ENCODE peak calls at places on chromosomes 13 and 19, in five cellular contexts. E is naive thymus-derived CD4-positive, alpha-beta T cell; I is left ventricle myocardium inferior; C is uterus; D is CD8-positive, alpha-beta memory T cell. S is an unnamed sample. For H3K36me3, the result is how much of the 10 kb centered on the place peaks cover.

GRCh38 chr19:8209965-8210659 is 942 bp downstream of the CERS4 start:
- DNase-seq in D (no peak), E (no peak), I (no peak), C (no peak), S (no peak)

GRCh38 chr13:109610517-109610916 is 175.9 kb downstream of the IRS2 start:
- DNase-seq in I (peak), C (no peak), E (peak), D (peak), S (no peak)

GRCh38 chr19:12786149-12786870 is 5.0 kb upstream of the JUNB start:
- DNase-seq in C (no peak), I (peak), D (no peak), E (no peak), S (peak)

GRCh38 chr19:4046946-4047683 is 19.6 kb downstream of the ZBTB7A start:
- DNase-seq in D (no peak), I (no peak), E (no peak), C (no peak), S (no peak)

GRCh38 chr19:18097217-18097992 is at the start of gene MAST3:
- DNase-seq in C (peak), D (peak), E (peak), I (peak), S (peak)

GRCh38 chr13:58119351-58119750 is 487.8 kb downstream of the PCDH17 start:
- DNase-seq in I (no peak), D (no peak), E (no peak), C (no peak), S (no peak)

GRCh38 chr19:5697022-5697889 is 7.2 kb downstream of the RPL36 start:
- DNase-seq in D (no peak), C (no peak), I (no peak), E (no peak), S (no peak)

GRCh38 chr13:97003071-97003470 is 8.8 kb upstream of the OXGR1 start:
- DNase-seq in D (no peak), E (no peak), I (no peak), C (no peak), S (no peak)

GRCh38 chr19:5247957-5248705 is 92.5 kb downstream of the PTPRS start:
- DNase-seq in D (no peak), I (no peak), E (no peak), C (no peak), S (no peak)

GRCh38 chr13:54415753-54416366 is 1387.2 kb downstream of the OLFM4 start:
- DNase-seq in D (no peak), C (no peak), E (no peak), I (no peak), S (no peak)

GRCh38 chr13:33193428-33193974 is 92.1 kb downstream of the STARD13 start:
- DNase-seq in C (no peak), D (no peak), I (no peak), E (no peak), S (no peak)

GRCh38 chr13:43377149-43377548 is 353.8 kb downstream of the DNAJC15 start:
- DNase-seq in D (no peak), C (no peak), E (no peak), I (peak), S (no peak)

GRCh38 chr13:50226515-50227147 is 211.4 kb downstream of the KCNRG start:
- DNase-seq in C (no peak), E (no peak), I (no peak), D (no peak), S (no peak)

GRCh38 chr13:25980255-25980654 is 71.6 kb downstream of the SHISA2 start:
- DNase-seq in E (no peak), C (no peak), I (no peak), D (no peak), S (no peak)

GRCh38 chr13:88339271-88339741 is 668.1 kb downstream of the SLITRK5 start:
- DNase-seq in D (no peak), C (no peak), E (no peak), I (no peak), S (no peak)

GRCh38 chr19:24040621-24041020 is 46.4 kb upstream of the ZNF254 start:
- DNase-seq in I (no peak), C (no peak), E (no peak), D (no peak), S (no peak)

GRCh38 chr13:50174630-50175029 is 159.4 kb downstream of the KCNRG start:
- DNase-seq in D (no peak), E (no peak), C (no peak), I (no peak), S (no peak)

GRCh38 chr13:113670541-113670940 is 3.5 kb downstream of the GRK1 start:
- DNase-seq in I (peak), D (no peak), C (peak), E (no peak), S (no peak)

GRCh38 chr19:54478677-54479266 is 5.7 kb upstream of the CDC42EP5 start:
- DNase-seq in D (no peak), I (no peak), C (no peak), E (no peak), S (no peak)

GRCh38 chr13:31896427-31896826 is 135.1 kb upstream of the FRY start:
- DNase-seq in D (no peak), E (no peak), C (no peak), I (peak), S (peak)

GRCh38 chr13:37616131-37616530 is 17.6 kb upstream of the POSTN start:
- DNase-seq in C (no peak), I (no peak), D (no peak), E (no peak), S (no peak)

GRCh38 chr19:12705169-12705568 is 8.7 kb upstream of the FBXW9 start:
- DNase-seq in E (no peak), I (no peak), D (no peak), C (no peak), S (no peak)

GRCh38 chr19:57773488-57773887 is 4.0 kb downstream of the ZNF586 start:
- DNase-seq in E (no peak), D (no peak), I (no peak), C (no peak), S (no peak)

GRCh38 chr19:54937926-54938325 is 9.4 kb downstream of the NLRP7 start:
- DNase-seq in E (no peak), D (no peak), C (no peak), I (no peak), S (no peak)

GRCh38 chr19:15234525-15235130 is 2.4 kb upstream of the EPHX3 start:
- DNase-seq in C (no peak), D (no peak), I (no peak), E (no peak), S (no peak)

GRCh38 chr13:100611678-100612492 is 23.3 kb upstream of the GGACT start:
- DNase-seq in E (no peak), D (peak), I (no peak), C (no peak), S (no peak)

GRCh38 chr13:33740134-33740538 is 77.8 kb upstream of the RFC3 start:
- DNase-seq in C (no peak), D (no peak), I (no peak), E (no peak), S (no peak)

GRCh38 chr19:42352216-42352892 is 26.9 kb downstream of the MEGF8 start:
- DNase-seq in E (no peak), C (no peak), I (no peak), D (no peak), S (no peak)

GRCh38 chr13:67228909-67229308 is 1.2 kb downstream of the PCDH9 start:
- DNase-seq in I (no peak), E (no peak), D (no peak), C (no peak), S (no peak)

GRCh38 chr13:27125357-27126282 is 46.0 kb downstream of the USP12 start:
- DNase-seq in D (no peak), C (no peak), I (no peak), E (no peak), S (no peak)

GRCh38 chr13:27663947-27664346 is 42.3 kb downstream of the POLR1D start:
- DNase-seq in E (no peak), D (no peak), C (no peak), I (no peak), S (no peak)

GRCh38 chr13:31334994-31335549 is 135.3 kb downstream of the B3GLCT start:
- DNase-seq in I (no peak), C (no peak), D (no peak), E (no peak), S (no peak)

GRCh38 chr19:52188822-52189744 is 769 bp upstream of the PPP2R1A start:
- DNase-seq in D (no peak), I (peak), E (no peak), C (no peak), S (peak)

DNA sequence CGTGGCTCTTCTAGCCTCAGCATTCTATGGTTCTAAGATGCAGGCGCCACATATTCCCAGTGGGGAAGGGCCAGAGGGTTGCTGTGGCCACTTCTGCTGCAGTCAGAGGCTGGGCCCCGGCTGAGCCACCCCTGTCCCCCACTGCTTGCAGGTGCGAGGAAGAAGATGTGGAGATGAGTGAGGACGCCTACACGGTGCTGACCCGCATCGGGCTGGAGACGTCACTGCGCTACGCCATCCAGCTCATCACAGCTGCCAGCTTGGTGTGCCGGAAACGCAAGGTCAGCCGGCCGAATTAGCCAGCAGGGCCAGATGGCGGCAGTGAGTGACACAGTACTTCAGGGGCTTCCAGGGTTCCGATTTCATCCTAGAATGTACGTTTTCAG is 2.0 kb downstream of the LHB start:
- DNase-seq in E (no peak), I (no peak), D (no peak), C (no peak), S (no peak)
- H3K36me3 ChIP-seq in E (under half), I (half or more), D (under half), C (under half), S (under half)

GRCh38 chr13:70235565-70235964 is 127.3 kb upstream of the KLHL1 start:
- DNase-seq in E (no peak), D (no peak), I (no peak), C (no peak), S (no peak)
- H3K36me3 ChIP-seq in E (under half), D (under half), I (under half), C (under half), S (under half)

DNA sequence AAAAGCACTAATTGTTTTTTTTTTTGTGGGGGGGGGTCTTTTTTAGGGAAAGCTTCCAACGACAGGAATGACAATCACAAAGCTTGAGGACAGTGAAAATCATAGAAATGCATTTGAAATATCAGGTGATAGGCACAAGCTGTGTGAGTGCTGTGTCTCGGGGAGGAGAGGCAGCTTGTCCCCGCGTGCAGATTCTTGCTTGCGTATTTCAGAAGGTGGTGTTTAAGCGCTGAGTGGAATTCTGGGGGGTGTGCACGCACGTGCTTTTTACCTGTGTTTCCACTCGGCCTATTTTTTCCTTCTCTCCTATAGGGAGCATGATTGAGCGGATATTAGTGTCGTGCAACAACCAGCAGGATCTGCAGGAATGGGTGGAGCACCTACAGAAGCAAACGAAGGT is 40.2 kb upstream of the TEX29 start:
- DNase-seq in I (no peak), D (no peak), C (no peak), E (no peak), S (no peak)
- H3K36me3 ChIP-seq in I (half or more), D (under half), C (under half), E (under half), S (half or more)

DNA sequence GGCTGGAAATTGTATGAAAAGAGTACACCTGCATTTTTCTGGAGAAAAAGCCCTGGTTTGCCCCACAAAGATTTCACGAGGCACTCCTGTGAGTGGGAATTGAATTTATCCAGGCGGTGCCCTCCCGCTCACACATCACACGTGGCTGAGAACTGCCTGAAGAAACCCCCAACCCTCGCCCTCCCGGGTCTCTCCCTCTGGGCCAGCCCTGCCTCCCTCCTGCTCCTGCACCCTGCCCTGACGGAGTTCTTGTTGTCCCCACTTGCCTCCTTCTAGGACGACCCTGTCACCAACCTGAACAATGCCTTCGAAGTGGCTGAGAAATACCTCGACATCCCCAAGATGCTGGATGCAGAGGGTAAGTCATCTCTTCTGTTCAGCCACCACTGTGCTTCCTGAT is 35.2 kb downstream of the CAPN12 start:
- DNase-seq in E (no peak), D (no peak), C (no peak), I (no peak), S (no peak)
- H3K36me3 ChIP-seq in E (under half), D (under half), C (under half), I (half or more), S (half or more)

GRCh38 chr19:49684251-49684982 is 5.0 kb upstream of the ADM5 start:
- DNase-seq in C (no peak), I (no peak), D (no peak), E (no peak), S (no peak)

GRCh38 chr19:49685845-49686332 is 3.5 kb upstream of the ADM5 start:
- DNase-seq in D (no peak), E (no peak), I (no peak), C (no peak), S (no peak)

GRCh38 chr19:49683814-49684250 is 5.6 kb upstream of the ADM5 start:
- DNase-seq in I (no peak), E (no peak), C (no peak), D (no peak), S (no peak)

GRCh38 chr19:49686503-49687088 is 2.8 kb upstream of the ADM5 start:
- DNase-seq in D (no peak), E (no peak), C (no peak), I (no peak), S (no peak)

GRCh38 chr19:49684983-49685553 is 4.3 kb upstream of the ADM5 start:
- DNase-seq in E (no peak), C (no peak), I (no peak), D (no peak), S (no peak)
- H3K36me3 ChIP-seq in E (under half), C (under half), I (half or more), D (under half), S (half or more)

GRCh38 chr13:95264225-95264624 is 37.0 kb downstream of the ABCC4 start:
- DNase-seq in I (no peak), C (no peak), E (no peak), D (no peak), S (no peak)
- H3K36me3 ChIP-seq in I (under half), C (under half), E (under half), D (under half), S (under half)

GRCh38 chr13:46354143-46355087 is 32.6 kb downstream of the RUBCNL start:
- DNase-seq in D (no peak), C (no peak), E (no peak), I (no peak), S (no peak)
- H3K36me3 ChIP-seq in D (under half), C (under half), E (under half), I (under half), S (under half)

GRCh38 chr19:45262570-45262969 is 11.5 kb downstream of the MARK4 start:
- DNase-seq in I (no peak), C (no peak), E (no peak), D (no peak), S (no peak)
- H3K36me3 ChIP-seq in I (under half), C (under half), E (under half), D (under half), S (under half)

DNA sequence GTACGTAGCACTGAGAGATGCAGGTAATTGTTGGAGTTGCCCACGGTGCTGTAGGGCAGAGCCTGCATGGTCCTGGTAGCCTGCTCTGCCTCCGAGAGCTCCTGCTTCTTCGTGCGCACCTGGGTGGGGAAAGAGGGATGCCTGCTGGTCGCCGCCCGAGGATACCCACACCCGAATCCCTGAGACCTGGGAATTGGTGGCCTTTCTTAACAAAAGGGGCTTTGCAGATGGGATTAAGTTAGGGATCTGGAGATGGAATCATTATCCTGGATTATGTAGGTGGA is 9.4 kb downstream of the C3 start:
- DNase-seq in D (no peak), I (no peak), E (no peak), C (no peak), S (no peak)
- H3K36me3 ChIP-seq in D (under half), I (under half), E (under half), C (under half), S (under half)

GRCh38 chr13:99500839-99501134 is 485 bp upstream of the TM9SF2 start:
- DNase-seq in E (no peak), I (no peak), D (no peak), C (no peak), S (no peak)
- H3K36me3 ChIP-seq in E (under half), I (under half), D (under half), C (under half), S (under half)